ENCODE peak calls at places on chromosomes 16 and 17, in six cellular contexts. S is COR-L47; W is activated T-helper 9 cell treated with anti-CD3 and anti-CD28 coated beads, Interleukin-2, amount 50 U/mL, for 16 hours; X is activated CD8-positive, alpha-beta memory T cell treated with anti-CD3 and anti-CD28 coated beads, Interleukin-2, amount 50 U/mL, for 48 hours; I is effector CD4-positive, alpha-beta T cell; R is endothelial cell. Y is an unnamed sample.

GRCh38 chr17:58166682-58167081 is at the start of gene OR4D2:
- DNase-seq in S (no peak), W (no peak), I (no peak), R (no peak), X (no peak), Y (no peak)

GRCh38 chr17:11901901-11902300 is 95.4 kb downstream of the ZNF18 start:
- DNase-seq in I (no peak), W (no peak), X (no peak), R (no peak), S (no peak), Y (no peak)

GRCh38 chr17:13940858-13941665 is 128.2 kb upstream of the COX10 start:
- DNase-seq in X (no peak), I (no peak), R (no peak), S (no peak), W (no peak), Y (no peak)

GRCh38 chr16:57528499-57529323 is 7.7 kb downstream of the CCDC102A start:
- DNase-seq in X (no peak), S (no peak), R (no peak), W (no peak), I (no peak), Y (no peak)

GRCh38 chr17:74203439-74204240 is at the start of gene RPL38:
- DNase-seq in I (peak), W (peak), R (peak), X (peak), S (peak), Y (peak)

GRCh38 chr16:89604764-89605163 is 8.7 kb upstream of the DPEP1 start:
- DNase-seq in W (no peak), R (no peak), X (no peak), S (no peak), I (no peak), Y (no peak)

GRCh38 chr16:29742683-29743275 is 3.0 kb downstream of the C16orf54 start:
- DNase-seq in I (no peak), W (no peak), X (no peak), S (no peak), R (no peak), Y (no peak)

GRCh38 chr16:58411736-58412614 is 19.7 kb downstream of the GINS3 start:
- DNase-seq in I (no peak), S (no peak), W (no peak), R (no peak), X (no peak), Y (no peak)

GRCh38 chr16:24514096-24514495 is 25.3 kb upstream of the RBBP6 start:
- DNase-seq in S (no peak), I (no peak), W (no peak), X (no peak), R (no peak), Y (no peak)

GRCh38 chr17:13786000-13786598 is 184.4 kb upstream of the HS3ST3A1 start:
- DNase-seq in W (no peak), X (no peak), S (no peak), R (no peak), I (no peak), Y (no peak)

GRCh38 chr17:65902831-65903549 is 288.9 kb downstream of the CEP112 start:
- DNase-seq in X (no peak), S (peak), W (no peak), I (no peak), R (no peak), Y (no peak)

GRCh38 chr16:64152010-64152767 is 969.7 kb downstream of the CDH11 start:
- DNase-seq in R (no peak), X (no peak), W (no peak), I (no peak), S (no peak), Y (no peak)

GRCh38 chr16:3456374-3456773 is 12.9 kb downstream of the NAA60 start:
- DNase-seq in S (peak), I (no peak), W (no peak), R (no peak), X (no peak), Y (no peak)

GRCh38 chr17:76131692-76132573 is 9.1 kb downstream of the FOXJ1 start:
- DNase-seq in I (no peak), S (no peak), W (no peak), R (no peak), X (no peak), Y (no peak)

GRCh38 chr17:81553616-81554181 is 1.5 kb upstream of the FAAP100 start:
- DNase-seq in I (no peak), W (no peak), X (peak), R (no peak), S (peak), Y (no peak)

GRCh38 chr16:13936596-13937081 is 16.7 kb downstream of the ERCC4 start:
- DNase-seq in X (no peak), I (no peak), R (no peak), S (no peak), W (no peak), Y (no peak)

GRCh38 chr16:30031477-30031918 is 427 bp upstream of the TLCD3B start:
- DNase-seq in I (no peak), R (no peak), X (no peak), W (no peak), S (no peak), Y (no peak)

GRCh38 chr16:65116216-65116615 is 5.6 kb downstream of the CDH11 start:
- DNase-seq in I (no peak), R (no peak), W (no peak), S (no peak), X (no peak), Y (no peak)

GRCh38 chr17:80773243-80773991 is 218.2 kb upstream of the CHMP6 start:
- DNase-seq in W (no peak), S (peak), I (no peak), X (no peak), R (no peak), Y (no peak)

GRCh38 chr17:70810609-70811008 is 641.3 kb downstream of the KCNJ2 start:
- DNase-seq in I (no peak), R (no peak), W (no peak), X (no peak), S (no peak), Y (no peak)

GRCh38 chr16:27149986-27150385 is 53.3 kb upstream of the KDM8 start:
- DNase-seq in X (no peak), S (no peak), R (no peak), W (no peak), I (no peak), Y (no peak)

GRCh38 chr17:57739402-57740224 is 5.5 kb downstream of the CCDC182 start:
- DNase-seq in R (no peak), I (no peak), S (peak), W (no peak), X (no peak), Y (peak)

GRCh38 chr16:23768581-23768980 is 13.8 kb downstream of the CHP2 start:
- DNase-seq in X (no peak), W (no peak), I (no peak), S (no peak), R (no peak), Y (no peak)

GRCh38 chr16:24075929-24076716 is 180.0 kb upstream of the CACNG3 start:
- DNase-seq in R (no peak), X (no peak), W (no peak), S (no peak), I (no peak), Y (no peak)

GRCh38 chr17:38748329-38749221 is at the start of gene PCGF2:
- DNase-seq in R (peak), S (peak), X (no peak), I (no peak), W (no peak), Y (no peak)

GRCh38 chr17:40106760-40107265 is 6.4 kb upstream of the NR1D1 start:
- DNase-seq in R (no peak), X (no peak), W (no peak), S (no peak), I (no peak), Y (no peak)

Y was measured in stimulated activated naive CD4-positive, alpha-beta T cell.